ENCODE peak calls at places on chromosome 4, in five cellular contexts. X, P, H, T and Y are unnamed samples.

GRCh38 chr4:185235480-185236154 is 26.2 kb downstream of the SNX25 start:
- DNase-seq in X (no peak), P (no peak), H (peak; percentile 51), T (no peak), Y (no peak)

GRCh38 chr4:25500626-25501318 is 123.7 kb downstream of the ANAPC4 start:
- DNase-seq in X (no peak), P (no peak), H (no peak), T (no peak), Y (no peak)

GRCh38 chr4:145507636-145508035 is 26.0 kb downstream of the SMAD1 start:
- DNase-seq in X (no peak), P (peak; percentile 55), H (peak; percentile 69), T (no peak), Y (peak; percentile 83)

GRCh38 chr4:15331930-15332329 is 95.9 kb upstream of the C1QTNF7 start:
- DNase-seq in X (no peak), P (no peak), H (no peak), T (no peak), Y (no peak)

GRCh38 chr4:141027421-141027820 is 105.8 kb downstream of the RNF150 start:
- DNase-seq in X (no peak), P (no peak), H (no peak), T (no peak), Y (no peak)

GRCh38 chr4:113356452-113356851 is 307.0 kb downstream of the ANK2 start:
- DNase-seq in X (no peak), P (no peak), H (no peak), T (no peak), Y (no peak)

GRCh38 chr4:183628189-183628588 is 30.8 kb downstream of the RWDD4 start:
- DNase-seq in X (no peak), P (no peak), H (no peak), T (no peak), Y (no peak)

GRCh38 chr4:67103001-67103737 is 442.1 kb downstream of the CENPC start:
- DNase-seq in X (no peak), P (no peak), H (no peak), T (no peak), Y (no peak)

GRCh38 chr4:8534129-8534528 is 46.1 kb upstream of the GPR78 start:
- DNase-seq in X (no peak), P (peak; percentile 78), H (peak; percentile 34), T (no peak), Y (no peak)

GRCh38 chr4:163554870-163555465 is 60.5 kb downstream of the TMA16 start:
- DNase-seq in X (no peak), P (peak; percentile 51), H (peak; percentile 39), T (peak; percentile 26), Y (peak; percentile 58)

GRCh38 chr4:131408102-131408501 is 1741.0 kb upstream of the PCDH10 start:
- DNase-seq in X (no peak), P (no peak), H (no peak), T (no peak), Y (no peak)

GRCh38 chr4:176885224-176885623 is 92.5 kb upstream of the VEGFC start:
- DNase-seq in X (no peak), P (peak; percentile 45), H (no peak), T (no peak), Y (no peak)

GRCh38 chr4:77044458-77045124 is 31.2 kb downstream of the CCNI start:
- DNase-seq in X (no peak), P (peak; percentile 78), H (peak; percentile 72), T (no peak), Y (peak; percentile 27)

GRCh38 chr4:41146716-41147506 is 67.4 kb downstream of the APBB2 start:
- DNase-seq in X (no peak), P (peak; percentile 57), H (peak; percentile 50), T (no peak), Y (no peak)

GRCh38 chr4:102500371-102501175 is 586 bp upstream of the NFKB1 start:
- DNase-seq in X (peak; percentile 18), P (peak; percentile 61), H (peak; percentile 62), T (peak; percentile 18), Y (no peak)

GRCh38 chr4:77358315-77358928 is 201.4 kb downstream of the CCNG2 start:
- DNase-seq in X (no peak), P (peak; percentile 65), H (peak; percentile 53), T (peak; percentile 31), Y (peak; percentile 74)

GRCh38 chr4:100649478-100649877 is 131.7 kb upstream of the EMCN start:
- DNase-seq in X (no peak), P (peak; percentile 52), H (peak; percentile 7), T (no peak), Y (peak; percentile 28)

GRCh38 chr4:139890810-139891209 is 225.2 kb downstream of the MGST2 start:
- DNase-seq in X (no peak), P (peak; percentile 80), H (peak; percentile 85), T (no peak), Y (no peak)

GRCh38 chr4:14650127-14650526 is 352.2 kb upstream of the CPEB2 start:
- DNase-seq in X (no peak), P (peak; percentile 3), H (no peak), T (no peak), Y (no peak)

GRCh38 chr4:6480532-6481088 is 8.2 kb upstream of the PPP2R2C start:
- DNase-seq in X (no peak), P (no peak), H (no peak), T (no peak), Y (no peak)

GRCh38 chr4:183468210-183469095 is 24.0 kb downstream of the CDKN2AIP start:
- DNase-seq in X (no peak), P (no peak), H (peak; percentile 15), T (no peak), Y (no peak)

GRCh38 chr4:30720021-30720655 is at the start of gene PCDH7:
- DNase-seq in X (no peak), P (peak; percentile 80), H (peak; percentile 58), T (peak; percentile 17), Y (no peak)

GRCh38 chr4:182604161-182604591 is 313.0 kb downstream of the DCTD start:
- DNase-seq in X (no peak), P (peak; percentile 43), H (peak; percentile 19), T (no peak), Y (no peak)

GRCh38 chr4:67687639-67688038 is 13.3 kb downstream of the UBA6 start:
- DNase-seq in X (no peak), P (peak; percentile 35), H (peak; percentile 18), T (no peak), Y (no peak)

GRCh38 chr4:158462611-158463010 is 59.1 kb upstream of the RXFP1 start:
- DNase-seq in X (no peak), P (no peak), H (no peak), T (no peak), Y (no peak)

GRCh38 chr4:125762537-125762936 is 447.8 kb downstream of the FAT4 start:
- DNase-seq in X (no peak), P (no peak), H (no peak), T (no peak), Y (no peak)

GRCh38 chr4:40750461-40751258 is 905 bp downstream of the NSUN7 start:
- DNase-seq in X (no peak), P (peak; percentile 11), H (peak; percentile 5), T (no peak), Y (no peak)

GRCh38 chr4:31045724-31046318 is 325.7 kb downstream of the PCDH7 start:
- DNase-seq in X (no peak), P (peak; percentile 57), H (peak; percentile 37), T (no peak), Y (no peak)

GRCh38 chr4:96097040-96097607 is 257.2 kb downstream of the PDHA2 start:
- DNase-seq in X (no peak), P (no peak), H (peak; percentile 39), T (no peak), Y (no peak)

GRCh38 chr4:142960134-142960533 is 114.0 kb upstream of the INPP4B start:
- DNase-seq in X (no peak), P (peak; percentile 2), H (peak; percentile 15), T (no peak), Y (no peak)

GRCh38 chr4:84495448-84496221 is 3.5 kb downstream of the NKX6-1 start:
- DNase-seq in X (no peak), P (no peak), H (no peak), T (no peak), Y (no peak)

GRCh38 chr4:168864831-168865541 is 145.1 kb downstream of the CBR4 start:
- DNase-seq in X (no peak), P (peak; percentile 87), H (peak; percentile 66), T (peak; percentile 49), Y (peak; percentile 67)

GRCh38 chr4:18180122-18180521 is 158.6 kb upstream of the LCORL start:
- DNase-seq in X (no peak), P (no peak), H (no peak), T (no peak), Y (no peak)

GRCh38 chr4:42904986-42905385 is 12.5 kb downstream of the GRXCR1 start:
- DNase-seq in X (no peak), P (no peak), H (no peak), T (no peak), Y (no peak)